ENCODE peak calls at places on chromosomes 11 and 22, in seven cellular contexts. N, T, X, P, Q, K and O are unnamed samples.

GRCh38 chr11:60840711-60841430 is 1.0 kb upstream of the CCDC86 start:
- DNase-seq in N (peak; percentile 76), T (peak; percentile 72), X (no peak), P (no peak), Q (no peak), K (no peak), O (no peak)

GRCh38 chr22:37777122-37777687 is 30.5 kb upstream of the GCAT start:
- DNase-seq in N (peak; percentile 83), T (peak; percentile 82), X (peak; percentile 85), P (peak; percentile 75), Q (peak; percentile 79), K (no peak), O (no peak)

GRCh38 chr11:33892906-33893594 is 1.2 kb upstream of the LMO2 start:
- DNase-seq in N (no peak), T (no peak), X (no peak), P (no peak), Q (no peak), K (no peak), O (no peak)

GRCh38 chr11:69569306-69570200 is 71.4 kb upstream of the CCND1 start:
- DNase-seq in N (no peak), T (no peak), X (no peak), P (no peak), Q (no peak), K (no peak), O (no peak)

GRCh38 chr11:22898036-22898435 is 37.8 kb upstream of the CCDC179 start:
- DNase-seq in N (no peak), T (no peak), X (no peak), P (no peak), Q (no peak), K (no peak), O (no peak)

GRCh38 chr11:76090821-76091220 is 115.5 kb downstream of the WNT11 start:
- DNase-seq in N (no peak), T (no peak), X (no peak), P (no peak), Q (no peak), K (no peak), O (no peak)

GRCh38 chr22:29343313-29343805 is 27.9 kb upstream of the RASL10A start:
- DNase-seq in N (peak; percentile 78), T (peak; percentile 43), X (no peak), P (peak; percentile 85), Q (no peak), K (peak; percentile 18), O (no peak)

GRCh38 chr22:44372611-44373010 is 59.9 kb upstream of the SHISAL1 start:
- DNase-seq in N (peak; percentile 47), T (no peak), X (no peak), P (peak; percentile 6), Q (no peak), K (no peak), O (peak; percentile 28)

GRCh38 chr11:118059231-118059940 is 17.5 kb upstream of the TMPRSS4 start:
- DNase-seq in N (peak; percentile 46), T (no peak), X (no peak), P (no peak), Q (no peak), K (no peak), O (no peak)

GRCh38 chr22:17773606-17774205 is 563 bp downstream of the BID start:
- DNase-seq in N (peak; percentile 68), T (no peak), X (peak; percentile 51), P (no peak), Q (peak; percentile 78), K (peak; percentile 89), O (no peak)

GRCh38 chr11:2185324-2186085 is 13.9 kb upstream of the TH start:
- DNase-seq in N (no peak), T (no peak), X (no peak), P (no peak), Q (no peak), K (no peak), O (no peak)

GRCh38 chr11:13668957-13669521 is 571 bp downstream of the FAR1 start:
- DNase-seq in N (peak; percentile 74), T (no peak), X (peak; percentile 34), P (peak; percentile 82), Q (peak; percentile 33), K (no peak), O (peak; percentile 75)

GRCh38 chr11:6705905-6706535 is 22.9 kb upstream of the MRPL17 start:
- DNase-seq in N (no peak), T (no peak), X (peak; percentile 50), P (no peak), Q (peak; percentile 49), K (peak; percentile 73), O (no peak)

GRCh38 chr11:61154528-61154927 is 6.7 kb downstream of the VPS37C start:
- DNase-seq in N (no peak), T (no peak), X (no peak), P (no peak), Q (no peak), K (no peak), O (no peak)

GRCh38 chr11:67482275-67482735 is 521 bp upstream of the AIP start:
- DNase-seq in N (no peak), T (no peak), X (no peak), P (no peak), Q (no peak), K (no peak), O (no peak)

GRCh38 chr22:36433318-36434231 is 45.8 kb upstream of the MYH9 start:
- DNase-seq in N (no peak), T (no peak), X (peak; percentile 42), P (peak; percentile 80), Q (no peak), K (no peak), O (no peak)

GRCh38 chr22:21972293-21972779 is 10.3 kb downstream of the TOP3B start:
- DNase-seq in N (no peak), T (no peak), X (peak; percentile 65), P (no peak), Q (peak; percentile 81), K (peak; percentile 66), O (no peak)

GRCh38 chr11:77590194-77590591 is 440 bp downstream of the AQP11 start:
- DNase-seq in N (peak; percentile 73), T (no peak), X (peak; percentile 46), P (no peak), Q (no peak), K (peak; percentile 62), O (no peak)

GRCh38 chr22:36386351-36386899 is 1.3 kb downstream of the MYH9 start:
- DNase-seq in N (no peak), T (no peak), X (peak; percentile 57), P (peak; percentile 79), Q (peak; percentile 83), K (peak; percentile 79), O (no peak)

GRCh38 chr22:17903564-17904295 is 120.6 kb downstream of the MICAL3 start:
- DNase-seq in N (no peak), T (no peak), X (no peak), P (no peak), Q (no peak), K (peak; percentile 92), O (no peak)

GRCh38 chr22:22123960-22124278 is 120.7 kb upstream of the VPREB1 start:
- DNase-seq in N (no peak), T (no peak), X (no peak), P (no peak), Q (no peak), K (no peak), O (no peak)

GRCh38 chr11:12088047-12088481 is 22.3 kb upstream of the MICAL2 start:
- DNase-seq in N (peak; percentile 77), T (no peak), X (peak; percentile 55), P (no peak), Q (no peak), K (no peak), O (no peak)

GRCh38 chr11:86923993-86924766 is 31.0 kb downstream of the FZD4 start:
- DNase-seq in N (no peak), T (no peak), X (peak; percentile 25), P (no peak), Q (no peak), K (peak; percentile 77), O (no peak)

GRCh38 chr11:46480166-46480726 is 88.7 kb upstream of the CHRM4 start:
- DNase-seq in N (no peak), T (no peak), X (no peak), P (no peak), Q (no peak), K (no peak), O (no peak)

GRCh38 chr11:68340784-68341556 is 28.6 kb downstream of the LRP5 start:
- DNase-seq in N (no peak), T (no peak), X (no peak), P (no peak), Q (no peak), K (no peak), O (no peak)

GRCh38 chr11:99370557-99371200 is 349.9 kb downstream of the CNTN5 start:
- DNase-seq in N (no peak), T (no peak), X (peak; percentile 4), P (no peak), Q (no peak), K (peak; percentile 23), O (no peak)

GRCh38 chr22:45502215-45503070 is at the start of gene FBLN1:
- DNase-seq in N (no peak), T (no peak), X (peak; percentile 60), P (no peak), Q (no peak), K (peak; percentile 95), O (peak; percentile 81)
- TF ChIP-seq CTCF in N (no peak), T (peak; percentile 22), X (peak; percentile 51), P (no peak), Q (no peak), K (peak; percentile 34), O (peak; percentile 74)

GRCh38 chr22:33519974-33520903 is 400.0 kb downstream of the LARGE1 start:
- DNase-seq in N (no peak), T (no peak), X (no peak), P (no peak), Q (no peak), K (no peak), O (no peak)

GRCh38 chr22:33521879-33522665 is 398.2 kb downstream of the LARGE1 start:
- DNase-seq in N (no peak), T (no peak), X (no peak), P (no peak), Q (no peak), K (no peak), O (no peak)

GRCh38 chr22:33520904-33521780 is 399.1 kb downstream of the LARGE1 start:
- DNase-seq in N (no peak), T (no peak), X (no peak), P (no peak), Q (no peak), K (no peak), O (no peak)

GRCh38 chr22:33518405-33518804 is 401.9 kb downstream of the LARGE1 start:
- DNase-seq in N (no peak), T (no peak), X (no peak), P (no peak), Q (no peak), K (no peak), O (no peak)

GRCh38 chr22:33519140-33519973 is 400.9 kb downstream of the LARGE1 start:
- DNase-seq in N (no peak), T (no peak), X (peak; percentile 52), P (no peak), Q (peak; percentile 66), K (peak; percentile 78), O (no peak)
- TF ChIP-seq CTCF in N (peak; percentile 63), T (peak; percentile 65), X (peak; percentile 58), P (peak; percentile 61), Q (peak; percentile 9), K (peak; percentile 77), O (peak; percentile 90)

GRCh38 chr11:838441-839279 is 3.7 kb downstream of the POLR2L start:
- DNase-seq in N (no peak), T (no peak), X (no peak), P (no peak), Q (no peak), K (peak; percentile 47), O (no peak)
- TF ChIP-seq CTCF in N (no peak), T (peak; percentile 31), X (peak; percentile 45), P (no peak), Q (no peak), K (peak; percentile 32), O (peak; percentile 51)

GRCh38 chr11:72454791-72455190 is 20.5 kb upstream of the CLPB start:
- DNase-seq in N (no peak), T (no peak), X (no peak), P (no peak), Q (no peak), K (peak; percentile 31), O (no peak)
- TF ChIP-seq CTCF in N (no peak), T (peak; percentile 11), X (no peak), P (no peak), Q (no peak), K (peak; percentile 48), O (peak; percentile 12)